ENCODE peak calls at places on chromosomes 12 and 14, in four cellular contexts. U, N, G and P are unnamed samples.

GRCh38 chr12:121196902-121197301 is 13.0 kb upstream of the P2RX4 start:
- DNase-seq in G (no peak), U (no peak), N (no peak), P (no peak)

GRCh38 chr14:98120831-98121464 is 1151.0 kb downstream of the BCL11B start:
- DNase-seq in U (no peak), N (no peak), G (no peak), P (no peak)

GRCh38 chr12:110199360-110200123 is 75.4 kb downstream of the IFT81 start:
- DNase-seq in G (no peak), N (no peak), U (peak), P (no peak)

GRCh38 chr14:34741840-34742239 is 27.4 kb upstream of the CFL2 start:
- DNase-seq in U (no peak), G (no peak), N (no peak), P (no peak)

GRCh38 chr12:21852251-21852650 is 77.7 kb upstream of the KCNJ8 start:
- DNase-seq in U (peak), N (no peak), G (no peak), P (no peak)

GRCh38 chr12:122820838-122821271 is 14.4 kb upstream of the HIP1R start:
- DNase-seq in N (no peak), G (no peak), U (no peak), P (no peak)

GRCh38 chr12:6958609-6959375 is 7.6 kb downstream of the PTPN6 start:
- DNase-seq in N (no peak), U (no peak), G (no peak), P (no peak)

GRCh38 chr12:12806784-12807516 is 6.2 kb upstream of the DDX47 start:
- DNase-seq in U (no peak), N (no peak), G (no peak), P (no peak)

GRCh38 chr14:100815478-100816285 is 10.2 kb upstream of the MEG3 start:
- DNase-seq in N (no peak), G (no peak), U (peak), P (no peak)

GRCh38 chr14:29868000-29868399 is 59.6 kb downstream of the PRKD1 start:
- DNase-seq in U (no peak), N (no peak), G (no peak), P (no peak)

GRCh38 chr12:95336387-95337067 is 118.9 kb downstream of the VEZT start:
- DNase-seq in N (peak), U (peak), G (peak), P (peak)

GRCh38 chr12:63445266-63445665 is 223.0 kb downstream of the DPY19L2 start:
- DNase-seq in U (no peak), N (no peak), G (no peak), P (no peak)

GRCh38 chr12:132470417-132470816 is 19.5 kb upstream of the FBRSL1 start:
- DNase-seq in G (no peak), N (no peak), U (no peak), P (no peak)

GRCh38 chr12:95224202-95225170 is 6.9 kb downstream of the VEZT start:
- DNase-seq in G (no peak), N (no peak), U (peak), P (peak)

GRCh38 chr12:107660230-107660629 is 25.4 kb upstream of the PWP1 start:
- DNase-seq in U (no peak), G (no peak), N (no peak), P (peak)

GRCh38 chr14:99980299-99980698 is 84.9 kb upstream of the EVL start:
- DNase-seq in G (no peak), N (no peak), U (no peak), P (no peak)

GRCh38 chr14:68695326-68695768 is 97.5 kb downstream of the ZFP36L1 start:
- DNase-seq in G (no peak), N (peak), U (peak), P (peak)

GRCh38 chr14:93099187-93099586 is 16.5 kb downstream of the ITPK1 start:
- DNase-seq in U (no peak), G (no peak), N (no peak), P (no peak)

GRCh38 chr14:44586910-44587309 is 79.8 kb upstream of the FSCB start:
- DNase-seq in U (no peak), G (no peak), N (no peak), P (no peak)

GRCh38 chr14:24232645-24233537 is at the start of gene GMPR2:
- DNase-seq in N (no peak), U (peak), G (no peak), P (no peak)

GRCh38 chr12:53122961-53123468 is 19.7 kb downstream of the SOAT2 start:
- DNase-seq in N (no peak), U (peak), G (no peak), P (peak)

GRCh38 chr12:113940357-113940756 is 25.8 kb downstream of the RBM19 start:
- DNase-seq in N (no peak), G (no peak), U (no peak), P (no peak)